ENCODE peak calls at places on chromosomes 16 and 17, in six cellular contexts. One of them, this sample, is unnamed.

GRCh38 chr17:39754958-39755549 is 17.3 kb downstream of the GRB7 start:
- DNase-seq in mesenchymal stem cell: no peak
- DNase-seq in trophoblast cell: peak
- DNase-seq in neuronal stem cell: no peak
- DNase-seq in H9: peak
- DNase-seq in H1: peak
- DNase-seq in this sample: no peak

GRCh38 chr17:81037783-81038733 is 3.1 kb downstream of the BAIAP2 start:
- DNase-seq in neuronal stem cell: no peak
- DNase-seq in H9: peak
- DNase-seq in H1: no peak
- DNase-seq in trophoblast cell: peak
- DNase-seq in mesenchymal stem cell: peak
- DNase-seq in this sample: no peak

GRCh38 chr17:49456172-49456965 is 38.7 kb upstream of the NGFR start:
- DNase-seq in neuronal stem cell: no peak
- DNase-seq in H1: no peak
- DNase-seq in H9: no peak
- DNase-seq in mesenchymal stem cell: peak
- DNase-seq in trophoblast cell: no peak
- DNase-seq in this sample: peak

GRCh38 chr16:10069374-10069773 is 112.9 kb downstream of the GRIN2A start:
- DNase-seq in H9: no peak
- DNase-seq in H1: no peak
- DNase-seq in trophoblast cell: no peak
- DNase-seq in neuronal stem cell: no peak
- DNase-seq in mesenchymal stem cell: no peak
- DNase-seq in this sample: no peak

GRCh38 chr17:37182786-37183185 is 193.0 kb upstream of the C17orf78 start:
- DNase-seq in neuronal stem cell: no peak
- DNase-seq in mesenchymal stem cell: peak
- DNase-seq in H9: no peak
- DNase-seq in trophoblast cell: no peak
- DNase-seq in H1: no peak
- DNase-seq in this sample: peak

GRCh38 chr16:28496844-28497243 is 2.4 kb downstream of the APOBR start:
- DNase-seq in trophoblast cell: peak
- DNase-seq in neuronal stem cell: no peak
- DNase-seq in mesenchymal stem cell: no peak
- DNase-seq in H1: no peak
- DNase-seq in H9: no peak
- DNase-seq in this sample: no peak

GRCh38 chr17:38539386-38539785 is 66.4 kb downstream of the SRCIN1 start:
- DNase-seq in mesenchymal stem cell: no peak
- DNase-seq in H9: no peak
- DNase-seq in neuronal stem cell: no peak
- DNase-seq in trophoblast cell: no peak
- DNase-seq in H1: no peak
- DNase-seq in this sample: no peak

GRCh38 chr16:1082952-1083675 is 10.6 kb downstream of the SSTR5 start:
- DNase-seq in mesenchymal stem cell: no peak
- DNase-seq in H9: no peak
- DNase-seq in trophoblast cell: no peak
- DNase-seq in H1: no peak
- DNase-seq in neuronal stem cell: no peak
- DNase-seq in this sample: no peak

GRCh38 chr16:80691111-80691761 is 113.2 kb downstream of the CDYL2 start:
- DNase-seq in H9: no peak
- DNase-seq in neuronal stem cell: no peak
- DNase-seq in trophoblast cell: no peak
- DNase-seq in H1: no peak
- DNase-seq in mesenchymal stem cell: no peak
- DNase-seq in this sample: peak

GRCh38 chr17:46031920-46032319 is 32.9 kb downstream of the STH start:
- DNase-seq in H9: no peak
- DNase-seq in neuronal stem cell: no peak
- DNase-seq in trophoblast cell: no peak
- DNase-seq in H1: no peak
- DNase-seq in mesenchymal stem cell: no peak
- DNase-seq in this sample: no peak

GRCh38 chr17:78780852-78781338 is 1.2 kb downstream of the CYTH1 start:
- DNase-seq in H1: no peak
- DNase-seq in trophoblast cell: no peak
- DNase-seq in neuronal stem cell: no peak
- DNase-seq in H9: no peak
- DNase-seq in mesenchymal stem cell: no peak
- DNase-seq in this sample: no peak

GRCh38 chr17:19343671-19344151 is 18.8 kb downstream of the B9D1 start:
- DNase-seq in mesenchymal stem cell: no peak
- DNase-seq in trophoblast cell: no peak
- DNase-seq in H9: peak
- DNase-seq in neuronal stem cell: no peak
- DNase-seq in H1: no peak
- DNase-seq in this sample: no peak

GRCh38 chr17:75827291-75828050 is 16.7 kb downstream of the UNC13D start:
- DNase-seq in H9: peak
- DNase-seq in trophoblast cell: peak
- DNase-seq in neuronal stem cell: peak
- DNase-seq in H1: peak
- DNase-seq in mesenchymal stem cell: peak
- DNase-seq in this sample: peak

GRCh38 chr16:30075503-30076275 is at the start of gene PPP4C:
- DNase-seq in H9: peak
- DNase-seq in mesenchymal stem cell: peak
- DNase-seq in neuronal stem cell: peak
- DNase-seq in H1: peak
- DNase-seq in trophoblast cell: peak
- DNase-seq in this sample: peak

GRCh38 chr16:72042157-72042660 is 12.1 kb upstream of the HP start:
- DNase-seq in H1: no peak
- DNase-seq in H9: no peak
- DNase-seq in neuronal stem cell: no peak
- DNase-seq in trophoblast cell: no peak
- DNase-seq in mesenchymal stem cell: no peak
- DNase-seq in this sample: no peak

GRCh38 chr17:78356163-78356713 is 3.6 kb downstream of the SOCS3 start:
- DNase-seq in trophoblast cell: peak
- DNase-seq in mesenchymal stem cell: peak
- DNase-seq in neuronal stem cell: no peak
- DNase-seq in H1: peak
- DNase-seq in H9: peak
- DNase-seq in this sample: peak

GRCh38 chr16:51113254-51114125 is 37.6 kb downstream of the SALL1 start:
- DNase-seq in H1: no peak
- DNase-seq in neuronal stem cell: peak
- DNase-seq in mesenchymal stem cell: no peak
- DNase-seq in trophoblast cell: no peak
- DNase-seq in H9: peak
- DNase-seq in this sample: no peak

GRCh38 chr16:57736419-57737281 is 1.1 kb downstream of the KATNB1 start:
- DNase-seq in H1: no peak
- DNase-seq in H9: peak
- DNase-seq in trophoblast cell: peak
- DNase-seq in mesenchymal stem cell: peak
- DNase-seq in neuronal stem cell: no peak
- DNase-seq in this sample: peak

GRCh38 chr16:71345031-71345430 is 13.5 kb upstream of the CALB2 start:
- DNase-seq in neuronal stem cell: peak
- DNase-seq in mesenchymal stem cell: no peak
- DNase-seq in H9: peak
- DNase-seq in trophoblast cell: no peak
- DNase-seq in H1: no peak
- DNase-seq in this sample: no peak

GRCh38 chr17:28347261-28347891 is 10.0 kb downstream of the POLDIP2 start:
- DNase-seq in trophoblast cell: peak
- DNase-seq in H1: no peak
- DNase-seq in neuronal stem cell: no peak
- DNase-seq in H9: peak
- DNase-seq in mesenchymal stem cell: peak
- DNase-seq in this sample: peak

GRCh38 chr16:9060225-9060624 is 31.2 kb upstream of the HAPSTR1 start:
- DNase-seq in trophoblast cell: no peak
- DNase-seq in H9: no peak
- DNase-seq in mesenchymal stem cell: no peak
- DNase-seq in neuronal stem cell: no peak
- DNase-seq in H1: no peak
- DNase-seq in this sample: no peak

GRCh38 chr17:39069114-39069756 is 82.2 kb downstream of the PLXDC1 start:
- DNase-seq in neuronal stem cell: peak
- DNase-seq in trophoblast cell: peak
- DNase-seq in H9: peak
- DNase-seq in H1: no peak
- DNase-seq in mesenchymal stem cell: peak
- DNase-seq in this sample: peak

GRCh38 chr16:49833055-49833454 is 22.9 kb downstream of the ZNF423 start:
- DNase-seq in H1: no peak
- DNase-seq in trophoblast cell: no peak
- DNase-seq in mesenchymal stem cell: no peak
- DNase-seq in H9: no peak
- DNase-seq in neuronal stem cell: no peak
- DNase-seq in this sample: no peak

GRCh38 chr17:46720408-46720807 is 98.1 kb downstream of the WNT3 start:
- DNase-seq in mesenchymal stem cell: no peak
- DNase-seq in neuronal stem cell: no peak
- DNase-seq in H9: no peak
- DNase-seq in H1: no peak
- DNase-seq in trophoblast cell: no peak
- DNase-seq in this sample: no peak

GRCh38 chr17:32596666-32597065 is 109.9 kb downstream of the CDK5R1 start:
- DNase-seq in trophoblast cell: no peak
- DNase-seq in H9: no peak
- DNase-seq in neuronal stem cell: no peak
- DNase-seq in mesenchymal stem cell: no peak
- DNase-seq in H1: no peak
- DNase-seq in this sample: peak

GRCh38 chr16:4097826-4098240 is 18.4 kb downstream of the ADCY9 start:
- DNase-seq in H1: no peak
- DNase-seq in neuronal stem cell: no peak
- DNase-seq in mesenchymal stem cell: peak
- DNase-seq in trophoblast cell: peak
- DNase-seq in H9: no peak
- DNase-seq in this sample: peak

GRCh38 chr16:8816967-8817662 is 19.5 kb downstream of the PMM2 start:
- DNase-seq in H1: no peak
- DNase-seq in H9: no peak
- DNase-seq in trophoblast cell: peak
- DNase-seq in neuronal stem cell: no peak
- DNase-seq in mesenchymal stem cell: no peak
- DNase-seq in this sample: peak

GRCh38 chr17:19376799-19377198 is 1.5 kb upstream of the MAPK7 start:
- DNase-seq in neuronal stem cell: no peak
- DNase-seq in H1: no peak
- DNase-seq in trophoblast cell: peak
- DNase-seq in H9: no peak
- DNase-seq in mesenchymal stem cell: no peak
- DNase-seq in this sample: no peak

DNA sequence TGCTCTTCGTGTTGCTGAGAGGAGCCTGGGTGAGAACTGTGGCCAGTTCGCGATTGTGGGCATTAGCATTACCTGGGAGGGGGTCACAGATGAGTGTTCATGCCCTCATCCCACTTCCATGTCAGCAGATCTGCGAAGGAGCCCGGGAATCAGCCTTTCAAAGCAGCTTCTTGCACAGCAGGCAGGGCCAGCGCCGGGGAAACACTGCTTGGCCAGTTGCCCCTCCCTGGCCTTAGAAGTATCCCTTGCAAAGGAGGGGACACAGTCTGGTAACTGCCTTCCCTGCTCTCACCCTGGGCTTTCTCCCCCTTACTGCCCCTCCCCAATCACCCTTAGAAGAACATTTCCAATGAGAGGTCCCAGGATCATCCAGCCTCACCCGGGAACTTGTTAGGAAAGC is 42.8 kb upstream of the FOXF1 start:
- DNase-seq in neuronal stem cell: no peak
- DNase-seq in trophoblast cell: no peak
- DNase-seq in mesenchymal stem cell: no peak
- DNase-seq in H9: no peak
- DNase-seq in H1: no peak
- DNase-seq in this sample: no peak
- H4K91ac ChIP-seq in neuronal stem cell: no peak
- H4K91ac ChIP-seq in trophoblast cell: no peak
- H4K91ac ChIP-seq in mesenchymal stem cell: no peak
- H4K91ac ChIP-seq in H9: no peak
- H4K91ac ChIP-seq in H1: no peak
- H4K91ac ChIP-seq in this sample: peak

GRCh38 chr16:53741546-53741945 is 37.6 kb downstream of the FTO start:
- DNase-seq in mesenchymal stem cell: no peak
- DNase-seq in trophoblast cell: no peak
- DNase-seq in H1: no peak
- DNase-seq in neuronal stem cell: no peak
- DNase-seq in H9: no peak
- DNase-seq in this sample: no peak
- H3K4me2 ChIP-seq in mesenchymal stem cell: no peak
- H3K4me2 ChIP-seq in trophoblast cell: no peak
- H3K4me2 ChIP-seq in H1: no peak
- H3K4me2 ChIP-seq in neuronal stem cell: no peak
- H3K4me2 ChIP-seq in H9: no peak
- H3K4me2 ChIP-seq in this sample: no peak

GRCh38 chr17:50710025-50710424 is 2.3 kb upstream of the ANKRD40 start:
- DNase-seq in trophoblast cell: no peak
- DNase-seq in neuronal stem cell: no peak
- DNase-seq in mesenchymal stem cell: no peak
- DNase-seq in H9: no peak
- DNase-seq in H1: no peak
- DNase-seq in this sample: no peak
- H4K91ac ChIP-seq in trophoblast cell: no peak
- H4K91ac ChIP-seq in neuronal stem cell: no peak
- H4K91ac ChIP-seq in mesenchymal stem cell: no peak
- H4K91ac ChIP-seq in H9: no peak
- H4K91ac ChIP-seq in H1: no peak
- H4K91ac ChIP-seq in this sample: no peak

DNA sequence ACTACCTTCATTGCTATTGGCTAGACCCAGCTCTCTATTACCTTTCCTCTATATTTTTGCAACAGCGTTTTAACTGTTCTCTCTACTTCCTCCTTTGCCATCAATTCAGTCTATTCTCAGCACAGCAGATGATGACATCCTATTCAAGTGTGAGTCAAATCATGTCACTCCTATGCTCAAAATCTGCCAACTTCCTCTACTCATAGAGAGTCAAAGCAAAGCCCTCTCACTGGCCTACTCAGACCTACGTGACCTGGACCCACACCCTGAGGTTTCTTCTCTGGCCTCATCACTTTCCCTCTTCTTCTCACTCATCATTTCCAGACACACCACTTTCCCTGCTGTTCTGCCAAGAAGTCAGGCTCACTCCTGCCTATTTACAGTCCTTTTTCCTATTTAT is 289.0 kb upstream of the AXIN2 start:
- DNase-seq in H9: no peak
- DNase-seq in mesenchymal stem cell: no peak
- DNase-seq in trophoblast cell: peak
- DNase-seq in neuronal stem cell: no peak
- DNase-seq in H1: no peak
- DNase-seq in this sample: peak
- H3K4me2 ChIP-seq in H9: no peak
- H3K4me2 ChIP-seq in mesenchymal stem cell: no peak
- H3K4me2 ChIP-seq in trophoblast cell: no peak
- H3K4me2 ChIP-seq in neuronal stem cell: no peak
- H3K4me2 ChIP-seq in H1: no peak
- H3K4me2 ChIP-seq in this sample: no peak

This sample was measured in IMR-90.